ENCODE peak calls at places on chromosomes 12 and 14, in six cellular contexts. R is NCI-H1105, K is transverse colon, G is NB4, T is sciatic nerve, H is LoVo. P is an unnamed sample.

GRCh38 chr14:104658325-104658712 is 31.1 kb upstream of the INF2 start:
- DNase-seq in G (no peak), R (no peak), H (no peak), K (no peak), T (no peak), P (no peak)

GRCh38 chr12:48973992-48974673 is 2.6 kb upstream of the WNT10B start:
- DNase-seq in R (no peak), T (peak), H (no peak), G (peak), K (no peak), P (no peak)

GRCh38 chr14:54591461-54592245 is 24.7 kb downstream of the SAMD4A start:
- DNase-seq in T (no peak), R (no peak), K (no peak), G (no peak), H (no peak), P (no peak)

GRCh38 chr14:85798852-85799251 is 268.9 kb downstream of the FLRT2 start:
- DNase-seq in T (no peak), R (no peak), G (no peak), H (no peak), K (no peak), P (no peak)

GRCh38 chr12:69570545-69571399 is 14.5 kb upstream of the CCT2 start:
- DNase-seq in K (peak), T (no peak), H (peak), G (peak), R (peak), P (peak)

GRCh38 chr12:13203028-13203922 is 6.7 kb downstream of the EMP1 start:
- DNase-seq in G (peak), R (no peak), T (peak), K (peak), H (no peak), P (peak)

GRCh38 chr12:43551971-43552559 is at the start of gene ADAMTS20:
- DNase-seq in H (no peak), K (no peak), T (no peak), G (no peak), R (no peak), P (no peak)

GRCh38 chr14:52325126-52325525 is 11.0 kb downstream of the PTGER2 start:
- DNase-seq in G (peak), K (no peak), H (no peak), R (no peak), T (no peak), P (peak)

GRCh38 chr12:93989913-93990312 is 158.5 kb upstream of the PLXNC1 start:
- DNase-seq in T (no peak), G (no peak), K (no peak), R (no peak), H (no peak), P (no peak)

GRCh38 chr14:104239185-104239775 is 100.9 kb downstream of the KIF26A start:
- DNase-seq in H (no peak), R (no peak), T (no peak), K (no peak), G (no peak), P (no peak)

GRCh38 chr14:22847661-22848341 is 11.4 kb downstream of the MMP14 start:
- DNase-seq in K (no peak), R (no peak), G (peak), H (no peak), T (peak), P (no peak)

GRCh38 chr14:106564058-106564643 is 1037.8 kb downstream of the TMEM121 start:
- DNase-seq in T (no peak), R (no peak), G (peak), K (peak), H (peak), P (peak)

GRCh38 chr14:104594310-104595046 is 10.1 kb downstream of the TMEM179 start:
- DNase-seq in G (no peak), T (no peak), K (no peak), R (no peak), H (no peak), P (no peak)